ENCODE peak calls at places on chromosome 18, in seven cellular contexts. U, T, N, B, Q, Z and E are unnamed samples.

GRCh38 chr18:61569176-61569892 is 236.1 kb downstream of the CDH20 start:
- DNase-seq in U (peak; percentile 84), T (no peak), N (no peak), B (peak; percentile 94), Q (no peak), Z (peak; percentile 76), E (no peak)

GRCh38 chr18:77208969-77209368 is 40.7 kb upstream of the GALR1 start:
- DNase-seq in U (peak; percentile 26), T (no peak), N (peak; percentile 68), B (peak; percentile 12), Q (no peak), Z (peak; percentile 63), E (no peak)

GRCh38 chr18:8084160-8084559 is 517.0 kb downstream of the PTPRM start:
- DNase-seq in U (peak; percentile 60), T (peak; percentile 90), N (no peak), B (peak; percentile 31), Q (peak; percentile 81), Z (peak; percentile 65), E (no peak)

GRCh38 chr18:55699233-55699765 is 111.3 kb upstream of the TCF4 start:
- DNase-seq in U (peak; percentile 5), T (no peak), N (no peak), B (peak; percentile 11), Q (no peak), Z (no peak), E (no peak)

GRCh38 chr18:68428026-68428425 is 286.9 kb downstream of the TMX3 start:
- DNase-seq in U (peak; percentile 93), T (no peak), N (no peak), B (peak; percentile 89), Q (no peak), Z (peak; percentile 89), E (no peak)

GRCh38 chr18:74745658-74746403 is 148.2 kb downstream of the ZNF407 start:
- DNase-seq in U (peak; percentile 85), T (no peak), N (no peak), B (peak; percentile 60), Q (no peak), Z (peak; percentile 51), E (no peak)

GRCh38 chr18:48197819-48198218 is 211.4 kb downstream of the ZBTB7C start:
- DNase-seq in U (no peak), T (no peak), N (no peak), B (no peak), Q (no peak), Z (no peak), E (no peak)

GRCh38 chr18:59900222-59901128 is 679 bp downstream of the PMAIP1 start:
- DNase-seq in U (peak; percentile 76), T (peak; percentile 74), N (peak; percentile 79), B (peak; percentile 69), Q (peak; percentile 70), Z (peak; percentile 88), E (peak; percentile 25)

GRCh38 chr18:44744206-44745180 is 63.8 kb downstream of the SETBP1 start:
- DNase-seq in U (no peak), T (peak; percentile 81), N (no peak), B (no peak), Q (peak; percentile 90), Z (no peak), E (peak; percentile 15)

GRCh38 chr18:42114310-42114943 is 159.4 kb downstream of the PIK3C3 start:
- DNase-seq in U (peak; percentile 88), T (peak; percentile 89), N (peak; percentile 47), B (peak; percentile 80), Q (peak; percentile 89), Z (peak; percentile 87), E (peak; percentile 63)

GRCh38 chr18:58996131-58996632 is 131.5 kb downstream of the ZNF532 start:
- DNase-seq in U (peak; percentile 75), T (no peak), N (no peak), B (peak; percentile 93), Q (no peak), Z (peak; percentile 80), E (no peak)

GRCh38 chr18:75478996-75479870 is 51.7 kb upstream of the SMIM21 start:
- DNase-seq in U (peak; percentile 80), T (no peak), N (peak; percentile 58), B (peak; percentile 67), Q (peak; percentile 58), Z (peak; percentile 81), E (no peak)

GRCh38 chr18:26227051-26227672 is 917 bp downstream of the TAF4B start:
- DNase-seq in U (peak; percentile 35), T (no peak), N (no peak), B (no peak), Q (peak; percentile 25), Z (peak; percentile 15), E (no peak)

GRCh38 chr18:48607049-48607984 is 68.5 kb downstream of the CTIF start:
- DNase-seq in U (peak; percentile 91), T (no peak), N (no peak), B (peak; percentile 92), Q (peak; percentile 63), Z (peak; percentile 90), E (no peak)

GRCh38 chr18:62399781-62400308 is 74.7 kb downstream of the TNFRSF11A start:
- DNase-seq in U (no peak), T (peak; percentile 81), N (no peak), B (no peak), Q (peak; percentile 57), Z (no peak), E (no peak)

GRCh38 chr18:77407733-77408132 is 158.1 kb downstream of the GALR1 start:
- DNase-seq in U (no peak), T (no peak), N (no peak), B (no peak), Q (no peak), Z (no peak), E (no peak)

GRCh38 chr18:75070625-75071483 is 138.1 kb downstream of the PTGR3 start:
- DNase-seq in U (peak; percentile 71), T (peak; percentile 56), N (peak; percentile 76), B (peak; percentile 61), Q (no peak), Z (peak; percentile 54), E (no peak)

GRCh38 chr18:48193521-48194251 is 215.5 kb downstream of the ZBTB7C start:
- DNase-seq in U (no peak), T (peak; percentile 17), N (no peak), B (no peak), Q (no peak), Z (no peak), E (no peak)

GRCh38 chr18:46481847-46482245 is 175.2 kb downstream of the LOXHD1 start:
- DNase-seq in U (peak; percentile 26), T (peak; percentile 35), N (no peak), B (no peak), Q (no peak), Z (peak; percentile 11), E (no peak)

GRCh38 chr18:74631242-74632087 is 33.8 kb downstream of the ZNF407 start:
- DNase-seq in U (peak; percentile 75), T (no peak), N (no peak), B (peak; percentile 69), Q (no peak), Z (peak; percentile 76), E (no peak)

GRCh38 chr18:13302611-13303267 is 84.2 kb downstream of the LDLRAD4 start:
- DNase-seq in U (peak; percentile 1), T (no peak), N (no peak), B (no peak), Q (no peak), Z (no peak), E (no peak)

GRCh38 chr18:5073026-5073944 is 123.8 kb downstream of the AKAIN1 start:
- DNase-seq in U (peak; percentile 2), T (peak; percentile 76), N (peak; percentile 16), B (peak; percentile 18), Q (peak; percentile 65), Z (peak; percentile 20), E (no peak)

DNA sequence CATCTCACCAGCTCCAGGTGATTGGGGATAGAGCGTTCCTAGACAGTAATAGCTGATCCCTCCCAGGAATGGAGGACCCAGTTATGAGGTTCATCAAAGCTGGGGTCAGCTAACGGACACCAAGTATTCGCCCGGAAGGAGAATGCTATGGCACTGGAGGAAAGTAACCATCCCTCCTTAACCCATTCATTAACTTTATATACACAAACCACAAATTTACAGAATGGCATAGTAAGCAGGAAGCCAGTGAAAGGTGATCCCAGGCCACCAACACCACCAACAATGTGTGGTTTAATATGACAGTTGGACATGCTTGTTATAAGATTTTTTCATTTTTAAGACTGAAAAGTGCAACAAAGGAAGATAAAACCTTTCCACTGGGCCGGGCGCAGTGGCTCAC is 55.3 kb upstream of the CHMP1B start:
- DNase-seq in U (no peak), T (no peak), N (no peak), B (no peak), Q (no peak), Z (no peak), E (no peak)
- TF ChIP-seq CTCF in U (no peak), T (no peak), N (no peak), B (no peak), Q (no peak), Z (no peak), E (no peak)

GRCh38 chr18:30186245-30186644 is 856.3 kb downstream of the DSC3 start:
- DNase-seq in U (no peak), T (no peak), N (no peak), B (no peak), Q (no peak), Z (no peak), E (no peak)

GRCh38 chr18:30192216-30192615 is 850.3 kb downstream of the DSC3 start:
- DNase-seq in U (no peak), T (peak; percentile 58), N (no peak), B (no peak), Q (peak; percentile 16), Z (no peak), E (no peak)
- TF ChIP-seq CTCF in U (no peak), T (peak; percentile 59), N (no peak), B (no peak), Q (peak; percentile 21), Z (no peak), E (no peak)

GRCh38 chr18:50644807-50645206 is 84.9 kb downstream of the MAPK4 start:
- DNase-seq in U (no peak), T (peak; percentile 90), N (no peak), B (no peak), Q (peak; percentile 54), Z (no peak), E (no peak)
- TF ChIP-seq CTCF in U (no peak), T (peak; percentile 79), N (no peak), B (no peak), Q (peak; percentile 62), Z (no peak), E (peak; percentile 50)

GRCh38 chr18:3792711-3793110 is 342.7 kb downstream of the TGIF1 start:
- DNase-seq in U (no peak), T (no peak), N (no peak), B (no peak), Q (no peak), Z (no peak), E (no peak)

GRCh38 chr18:3791258-3791657 is 341.3 kb downstream of the TGIF1 start:
- DNase-seq in U (no peak), T (no peak), N (no peak), B (no peak), Q (no peak), Z (no peak), E (no peak)

GRCh38 chr18:3793545-3793944 is 343.6 kb downstream of the TGIF1 start:
- DNase-seq in U (peak; percentile 46), T (no peak), N (no peak), B (no peak), Q (no peak), Z (peak; percentile 85), E (no peak)

GRCh38 chr18:3789525-3789924 is 339.6 kb downstream of the TGIF1 start:
- DNase-seq in U (no peak), T (no peak), N (no peak), B (no peak), Q (no peak), Z (no peak), E (no peak)

GRCh38 chr18:3790702-3791101 is 340.7 kb downstream of the TGIF1 start:
- DNase-seq in U (no peak), T (no peak), N (no peak), B (no peak), Q (no peak), Z (peak; percentile 51), E (no peak)
- TF ChIP-seq CTCF in U (no peak), T (no peak), N (no peak), B (no peak), Q (no peak), Z (no peak), E (no peak)